ENCODE peak calls at places on chromosomes 6 and 20, in seven cellular contexts. Z is cardiac muscle cell; A is BJ; E is psoas muscle; M is ELF-1; T is activated T-cell treated with anti-CD3 and anti-CD28 coated beads, Interleukin-2, amount 50 U/mL, for 1 hour; F is activated naive CD4-positive, alpha-beta T cell treated with anti-CD3 and anti-CD28 coated beads for 36 hours. L is an unnamed sample.

GRCh38 chr6:3396503-3397180 is 60.2 kb downstream of the SLC22A23 start:
- DNase-seq in Z (no peak), A (no peak), E (no peak), M (no peak), T (no peak), F (no peak), L (no peak)

GRCh38 chr6:10401632-10402223 is 13.1 kb downstream of the TFAP2A start:
- DNase-seq in Z (no peak), A (no peak), E (no peak), M (no peak), T (no peak), F (no peak), L (no peak)

GRCh38 chr6:149169761-149170359 is 147.7 kb upstream of the TAB2 start:
- DNase-seq in Z (no peak), A (no peak), E (no peak), M (no peak), T (no peak), F (no peak), L (no peak)

GRCh38 chr6:6661684-6662083 is 73.2 kb downstream of the LY86 start:
- DNase-seq in Z (peak; percentile 91), A (no peak), E (no peak), M (no peak), T (no peak), F (no peak), L (peak; percentile 44)

GRCh38 chr6:27100921-27101320 is 146.6 kb upstream of the PRSS16 start:
- DNase-seq in Z (no peak), A (no peak), E (no peak), M (no peak), T (no peak), F (no peak), L (no peak)

GRCh38 chr6:94751641-94752329 is 825.5 kb upstream of the MANEA start:
- DNase-seq in Z (no peak), A (no peak), E (no peak), M (no peak), T (no peak), F (no peak), L (no peak)

GRCh38 chr6:57109905-57110304 is 19.9 kb downstream of the ZNF451 start:
- DNase-seq in Z (peak; percentile 49), A (no peak), E (no peak), M (no peak), T (no peak), F (no peak), L (no peak)

GRCh38 chr6:125302840-125303511 is 1.2 kb upstream of the HDDC2 start:
- DNase-seq in Z (no peak), A (no peak), E (no peak), M (no peak), T (no peak), F (no peak), L (no peak)

GRCh38 chr6:7813704-7814103 is 87.8 kb downstream of the BMP6 start:
- DNase-seq in Z (no peak), A (no peak), E (no peak), M (peak; percentile 45), T (no peak), F (no peak), L (no peak)

GRCh38 chr6:24931752-24932691 is 3.7 kb downstream of the RIPOR2 start:
- DNase-seq in Z (peak; percentile 54), A (no peak), E (no peak), M (no peak), T (no peak), F (no peak), L (no peak)

GRCh38 chr20:12927489-12927888 is 81.3 kb upstream of the SPTLC3 start:
- DNase-seq in Z (peak; percentile 4), A (no peak), E (no peak), M (no peak), T (no peak), F (no peak), L (no peak)

GRCh38 chr6:107698146-107698545 is 126.0 kb downstream of the SCML4 start:
- DNase-seq in Z (peak; percentile 83), A (peak; percentile 13), E (no peak), M (no peak), T (no peak), F (no peak), L (no peak)

GRCh38 chr6:116779569-116780164 is 14.1 kb upstream of the FAM162B start:
- DNase-seq in Z (peak; percentile 58), A (no peak), E (no peak), M (peak; percentile 2), T (no peak), F (no peak), L (no peak)

GRCh38 chr20:38825901-38826625 is 20.6 kb downstream of the PPP1R16B start:
- DNase-seq in Z (peak; percentile 70), A (no peak), E (no peak), M (peak; percentile 60), T (no peak), F (no peak), L (peak; percentile 69)

GRCh38 chr6:37059344-37060194 is 54.1 kb downstream of the FGD2 start:
- DNase-seq in Z (peak; percentile 95), A (peak; percentile 90), E (peak; percentile 80), M (peak; percentile 88), T (no peak), F (peak; percentile 43), L (peak; percentile 54)

GRCh38 chr20:58649288-58650180 is 1.5 kb upstream of the STX16 start:
- DNase-seq in Z (no peak), A (no peak), E (peak; percentile 56), M (peak; percentile 44), T (peak; percentile 52), F (peak; percentile 40), L (no peak)

GRCh38 chr6:54897462-54898189 is 51.1 kb downstream of the FAM83B start:
- DNase-seq in Z (peak; percentile 21), A (no peak), E (no peak), M (no peak), T (no peak), F (no peak), L (no peak)

GRCh38 chr6:152233547-152234320 is 403.4 kb downstream of the SYNE1 start:
- DNase-seq in Z (no peak), A (no peak), E (no peak), M (no peak), T (no peak), F (peak; percentile 54), L (no peak)

GRCh38 chr6:118306640-118307238 is 241.4 kb upstream of the PLN start:
- DNase-seq in Z (no peak), A (no peak), E (no peak), M (no peak), T (no peak), F (no peak), L (no peak)

GRCh38 chr6:139473731-139474130 is 99.3 kb upstream of the CITED2 start:
- DNase-seq in Z (peak; percentile 16), A (no peak), E (no peak), M (no peak), T (no peak), F (no peak), L (no peak)

GRCh38 chr6:116251568-116252384 is 2.1 kb downstream of the TSPYL4 start:
- DNase-seq in Z (peak; percentile 91), A (peak; percentile 60), E (no peak), M (peak; percentile 37), T (no peak), F (no peak), L (peak; percentile 76)

GRCh38 chr6:48429021-48429420 is 318.0 kb upstream of the PTCHD4 start:
- DNase-seq in Z (no peak), A (no peak), E (no peak), M (no peak), T (no peak), F (no peak), L (no peak)

GRCh38 chr20:13205848-13206434 is 15.1 kb upstream of the ISM1 start:
- DNase-seq in Z (no peak), A (no peak), E (no peak), M (no peak), T (no peak), F (no peak), L (no peak)

GRCh38 chr6:162706236-162706635 is 21.3 kb downstream of the PRKN start:
- DNase-seq in Z (peak; percentile 57), A (no peak), E (peak; percentile 76), M (no peak), T (no peak), F (no peak), L (no peak)

GRCh38 chr6:54366647-54367327 is 58.5 kb downstream of the TINAG start:
- DNase-seq in Z (peak; percentile 53), A (peak; percentile 4), E (no peak), M (no peak), T (no peak), F (no peak), L (peak; percentile 41)

GRCh38 chr6:24960991-24961475 is 25.3 kb upstream of the RIPOR2 start:
- DNase-seq in Z (no peak), A (no peak), E (no peak), M (no peak), T (peak; percentile 35), F (no peak), L (no peak)

GRCh38 chr20:36793294-36794115 is 19.9 kb upstream of the DSN1 start:
- DNase-seq in Z (no peak), A (no peak), E (no peak), M (no peak), T (no peak), F (no peak), L (no peak)

GRCh38 chr6:46776070-46776752 is 17.0 kb upstream of the MEP1A start:
- DNase-seq in Z (no peak), A (no peak), E (no peak), M (no peak), T (no peak), F (no peak), L (no peak)

GRCh38 chr6:3876131-3876530 is 27.0 kb downstream of the FAM50B start:
- DNase-seq in Z (peak; percentile 94), A (no peak), E (peak; percentile 78), M (no peak), T (no peak), F (no peak), L (no peak)

GRCh38 chr20:24789877-24790276 is 159.2 kb upstream of the CST7 start:
- DNase-seq in Z (no peak), A (no peak), E (no peak), M (no peak), T (no peak), F (no peak), L (no peak)

GRCh38 chr6:16966821-16967817 is 134.7 kb upstream of the STMND1 start:
- DNase-seq in Z (no peak), A (no peak), E (no peak), M (no peak), T (no peak), F (no peak), L (no peak)

GRCh38 chr20:13259921-13260320 is 38.8 kb downstream of the ISM1 start:
- DNase-seq in Z (no peak), A (no peak), E (no peak), M (no peak), T (no peak), F (no peak), L (no peak)

L was measured in pulmonary artery endothelial cell.